ENCODE peak calls at places on chromosomes 4 and X, in four cellular contexts. S is omental fat pad, B is OCI-LY7, K is HCT116. Z is an unnamed sample.

GRCh38 chr4:86967798-86968197 is 33.0 kb downstream of the AFF1 start:
- DNase-seq in B (no peak), K (no peak), S (no peak), Z (no peak)

GRCh38 chr4:7557447-7557846 is 122.7 kb upstream of the PSAPL1 start:
- DNase-seq in S (no peak), K (no peak), B (no peak), Z (no peak)

GRCh38 chr4:174629265-174629664 is 107.0 kb upstream of the HPGD start:
- DNase-seq in B (no peak), K (no peak), S (no peak), Z (no peak)

GRCh38 chr4:10082047-10082446 is 34.6 kb downstream of the WDR1 start:
- DNase-seq in K (no peak), S (no peak), B (no peak), Z (peak)

GRCh38 chr4:42151568-42152506 is 618 bp downstream of the BEND4 start:
- DNase-seq in B (peak), S (no peak), K (no peak), Z (peak)

GRCh38 chr4:103994059-103994458 is 274.3 kb upstream of the TACR3 start:
- DNase-seq in S (no peak), K (peak), B (no peak), Z (no peak)

GRCh38 chr4:53558061-53558801 is 33.1 kb downstream of the LNX1 start:
- DNase-seq in S (no peak), K (no peak), B (no peak), Z (peak)

GRCh38 chrX:23493941-23494374 is 159.3 kb downstream of the PTCHD1 start:
- DNase-seq in B (peak), S (no peak), K (peak), Z (no peak)

GRCh38 chr4:1491630-1492457 is 85.6 kb upstream of the NKX1-1 start:
- DNase-seq in K (no peak), S (no peak), B (no peak), Z (no peak)

GRCh38 chrX:2677764-2678163 is 13.3 kb upstream of the CD99 start:
- DNase-seq in B (no peak), S (no peak), K (peak), Z (no peak)

GRCh38 chr4:17690898-17691297 is 76.5 kb downstream of the MED28 start:
- DNase-seq in K (peak), S (no peak), B (no peak), Z (no peak)

GRCh38 chr4:4554234-4554633 is 12.4 kb upstream of the STX18 start:
- DNase-seq in B (no peak), S (no peak), K (no peak), Z (no peak)

GRCh38 chr4:93416337-93417102 is 412.0 kb upstream of the ATOH1 start:
- DNase-seq in S (no peak), B (no peak), K (no peak), Z (no peak)

GRCh38 chr4:106738121-106738520 is 298.0 kb downstream of the DKK2 start:
- DNase-seq in K (no peak), B (no peak), S (no peak), Z (no peak)

GRCh38 chrX:68234171-68234910 is 199.0 kb downstream of the OPHN1 start:
- DNase-seq in K (no peak), B (no peak), S (no peak), Z (no peak)

DNA sequence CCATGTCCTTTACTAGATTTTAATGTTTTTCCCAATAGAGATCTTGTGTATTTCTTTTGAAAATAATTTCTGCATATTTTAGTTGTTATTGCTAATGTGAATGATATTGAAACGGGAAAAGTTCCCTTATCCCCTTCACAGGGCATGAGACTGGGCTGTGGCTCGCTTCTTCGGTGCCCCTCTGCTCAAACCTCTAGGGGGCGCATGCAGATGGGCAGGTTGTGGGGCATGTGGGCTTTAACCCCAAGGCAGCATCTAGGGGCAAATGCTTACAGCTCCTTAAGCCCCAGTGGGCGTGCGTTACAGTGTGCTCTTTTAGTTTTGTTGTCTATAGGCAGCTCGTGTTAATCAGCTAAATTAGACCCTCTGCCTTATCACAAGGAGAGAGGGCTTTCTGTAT is 194.7 kb downstream of the OPHN1 start:
- DNase-seq in S (no peak), B (no peak), K (no peak), Z (no peak)
- TF ChIP-seq CTCF in S (no peak), B (peak), K (peak), Z (peak)

DNA sequence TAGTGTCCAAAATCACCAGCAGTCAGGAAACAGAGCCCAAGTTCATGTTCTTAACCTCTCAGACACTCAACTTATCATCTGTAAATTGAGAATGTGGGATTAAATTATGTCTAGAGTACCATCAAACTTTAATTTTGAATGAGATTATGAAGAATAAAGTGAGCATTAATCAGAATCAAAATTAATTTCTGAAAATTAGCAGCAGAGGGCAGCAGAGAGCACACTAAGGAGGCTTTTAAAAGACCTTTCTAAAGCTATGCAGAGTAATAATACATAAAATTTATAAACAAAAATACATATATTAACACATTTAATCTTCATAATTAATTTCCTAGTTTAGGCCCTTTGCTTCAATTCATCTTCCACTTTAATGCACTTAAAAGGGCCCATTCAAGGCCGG is 7.1 kb downstream of the TASL start:
- DNase-seq in B (peak), K (peak), S (no peak), Z (no peak)
- TF ChIP-seq CTCF in B (peak), K (peak), S (no peak), Z (peak)

GRCh38 chrX:10193587-10193986 is 36.8 kb downstream of the CLCN4 start:
- DNase-seq in K (no peak), B (no peak), S (no peak), Z (no peak)

GRCh38 chrX:10187421-10187820 is 30.6 kb downstream of the CLCN4 start:
- DNase-seq in K (no peak), B (no peak), S (no peak), Z (no peak)

GRCh38 chrX:10189317-10190268 is 32.8 kb downstream of the CLCN4 start:
- DNase-seq in K (peak), S (peak), B (peak), Z (no peak)

GRCh38 chrX:10186355-10186754 is 29.6 kb downstream of the CLCN4 start:
- DNase-seq in S (no peak), K (no peak), B (no peak), Z (no peak)

GRCh38 chrX:10190367-10190766 is 33.6 kb downstream of the CLCN4 start:
- DNase-seq in B (peak), S (no peak), K (peak), Z (no peak)
- TF ChIP-seq CTCF in B (peak), S (no peak), K (peak), Z (peak)

GRCh38 chrX:108582151-108582550 is 142.5 kb downstream of the COL4A5 start:
- DNase-seq in S (no peak), B (no peak), K (no peak), Z (no peak)

GRCh38 chrX:108590496-108590895 is 145.9 kb downstream of the IRS4 start:
- DNase-seq in K (no peak), S (no peak), B (no peak), Z (no peak)

GRCh38 chrX:108584617-108585211 is 145.1 kb downstream of the COL4A5 start:
- DNase-seq in K (peak), S (no peak), B (peak), Z (no peak)
- TF ChIP-seq CTCF in K (peak), S (no peak), B (peak), Z (peak)

GRCh38 chr4:175779081-175779620 is 32.9 kb downstream of the GPM6A start:
- DNase-seq in B (no peak), S (no peak), K (no peak), Z (no peak)
- TF ChIP-seq CTCF in B (no peak), S (no peak), K (no peak), Z (no peak)

DNA sequence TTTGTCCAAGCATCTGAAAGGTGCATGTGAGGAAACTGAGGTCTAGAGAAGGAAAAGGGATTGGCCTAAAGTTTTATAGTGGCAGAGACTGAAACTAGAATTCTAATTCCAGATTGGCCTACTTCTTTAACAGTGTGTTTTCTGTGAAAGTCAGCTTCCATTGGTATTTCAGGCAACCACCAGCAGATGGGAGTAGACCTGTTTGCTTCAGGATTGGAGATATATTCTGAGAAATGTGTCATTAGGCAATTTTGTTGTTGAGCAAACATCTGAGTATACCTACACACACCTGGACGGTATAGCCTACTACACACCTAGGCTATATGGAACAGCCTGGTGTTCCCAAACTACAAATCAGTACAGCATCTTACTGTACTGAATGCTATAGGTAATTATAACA is 207.3 kb upstream of the RADX start:
- DNase-seq in S (no peak), B (no peak), K (peak), Z (no peak)
- TF ChIP-seq CTCF in S (no peak), B (no peak), K (peak), Z (no peak)

GRCh38 chrX:110466790-110467189 is 108.1 kb downstream of the RTL9 start:
- DNase-seq in K (no peak), S (no peak), B (no peak), Z (no peak)

DNA sequence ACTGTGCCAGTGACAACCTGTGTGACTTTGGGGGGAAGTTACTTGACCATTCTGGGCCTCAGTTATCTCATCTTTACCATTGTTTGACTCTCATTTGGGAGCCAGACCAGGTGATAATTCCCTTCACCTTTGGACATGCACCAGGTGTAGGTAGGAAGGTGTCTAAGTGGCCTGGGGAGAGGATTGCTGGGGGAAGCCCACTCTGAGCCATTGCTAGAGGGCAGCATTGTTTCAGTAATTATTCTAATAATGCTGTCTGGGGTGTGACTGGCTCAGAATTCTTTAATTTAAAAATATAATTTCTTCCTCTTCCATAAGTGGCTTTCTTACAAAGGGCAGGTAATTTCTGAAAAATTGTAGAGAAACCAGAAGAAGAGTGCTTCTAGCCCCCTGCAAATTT is 104.3 kb downstream of the RTL9 start:
- DNase-seq in K (no peak), S (no peak), B (no peak), Z (no peak)
- TF ChIP-seq CTCF in K (peak), S (no peak), B (no peak), Z (peak)

GRCh38 chr4:97984545-97985131 is 158.6 kb downstream of the STPG2 start:
- DNase-seq in B (peak), S (no peak), K (peak), Z (no peak)
- TF ChIP-seq CTCF in B (peak), S (no peak), K (peak), Z (peak)

DNA sequence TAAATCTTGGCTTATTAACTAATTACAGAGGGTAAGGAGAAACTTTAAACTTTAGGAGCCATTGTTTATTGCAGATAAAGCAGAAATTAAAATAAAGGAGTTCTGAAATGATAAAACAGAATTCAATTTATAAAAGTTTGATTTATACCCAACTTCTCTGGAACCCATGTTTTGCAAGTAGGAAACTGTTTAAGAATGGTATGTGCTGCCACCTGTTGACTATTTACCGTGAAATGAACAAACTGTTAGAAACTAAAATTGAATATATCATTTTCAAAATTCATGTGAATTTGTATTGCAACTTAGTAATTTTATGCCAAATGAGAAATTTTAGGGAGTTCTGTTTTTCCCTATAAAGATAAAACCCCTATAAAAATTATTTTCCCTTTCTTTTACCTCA is 11.0 kb upstream of the TBC1D8B start:
- DNase-seq in B (peak), S (no peak), K (no peak), Z (no peak)
- TF ChIP-seq CTCF in B (peak), S (no peak), K (peak), Z (peak)